ENCODE peak calls at places on chromosomes 13 and 19, in five cellular contexts. S is HepG2, Q is H1, K is HCT116, N is GM12878. C is an unnamed sample.

GRCh38 chr19:17156947-17157302 is 58.2 kb upstream of the USE1 start:
- DNase-seq in S (no peak), Q (no peak), K (no peak), N (no peak), C (no peak)

GRCh38 chr19:41039806-41040205 is 48.4 kb upstream of the CYP2A13 start:
- DNase-seq in S (no peak), Q (no peak), K (no peak), N (no peak), C (no peak)

GRCh38 chr13:26786651-26787295 is 26.2 kb upstream of the GPR12 start:
- DNase-seq in S (no peak), Q (no peak), K (no peak), N (no peak), C (no peak)

GRCh38 chr13:110416131-110416584 is 109.1 kb downstream of the COL4A2 start:
- DNase-seq in S (no peak), Q (no peak), K (no peak), N (no peak), C (no peak)

GRCh38 chr13:71625183-71625582 is 241.8 kb downstream of the DACH1 start:
- DNase-seq in S (no peak), Q (no peak), K (no peak), N (no peak), C (no peak)

GRCh38 chr19:12194827-12195500 is 32.1 kb downstream of the ZNF136 start:
- DNase-seq in S (no peak), Q (no peak), K (no peak), N (no peak), C (peak)

GRCh38 chr19:7618366-7618765 is 11.0 kb downstream of the XAB2 start:
- DNase-seq in S (peak), Q (no peak), K (no peak), N (no peak), C (no peak)

GRCh38 chr19:42121036-42121621 is 11.1 kb downstream of the POU2F2 start:
- DNase-seq in S (no peak), Q (no peak), K (no peak), N (no peak), C (no peak)

GRCh38 chr19:34459614-34460013 is 21.9 kb upstream of the WTIP start:
- DNase-seq in S (no peak), Q (no peak), K (no peak), N (no peak), C (no peak)

GRCh38 chr19:55581145-55581827 is 638 bp upstream of the ZNF579 start:
- DNase-seq in S (peak), Q (peak), K (no peak), N (no peak), C (peak)

GRCh38 chr13:98959775-98960325 is 18.0 kb downstream of the DOCK9 start:
- DNase-seq in S (no peak), Q (no peak), K (no peak), N (no peak), C (no peak)

GRCh38 chr13:112720814-112721197 is 31.0 kb downstream of the ATP11A start:
- DNase-seq in S (no peak), Q (no peak), K (no peak), N (no peak), C (no peak)

GRCh38 chr13:30396434-30397075 is 25.7 kb upstream of the UBE2L5 start:
- DNase-seq in S (no peak), Q (no peak), K (no peak), N (no peak), C (no peak)

GRCh38 chr19:13208964-13209796 is 59.0 kb downstream of the IER2 start:
- DNase-seq in S (no peak), Q (peak), K (no peak), N (no peak), C (peak)

GRCh38 chr13:72920097-72920496 is 138.2 kb downstream of the PIBF1 start:
- DNase-seq in S (no peak), Q (no peak), K (no peak), N (no peak), C (no peak)

GRCh38 chr13:113050856-113051431 is 54.6 kb upstream of the F7 start:
- DNase-seq in S (no peak), Q (no peak), K (no peak), N (no peak), C (no peak)

GRCh38 chr19:39704181-39705044 is at the start of gene LGALS14:
- DNase-seq in S (no peak), Q (no peak), K (no peak), N (no peak), C (no peak)

GRCh38 chr13:110551284-110551683 is 10.2 kb downstream of the RAB20 start:
- DNase-seq in S (no peak), Q (no peak), K (no peak), N (no peak), C (no peak)

GRCh38 chr13:27911499-27911898 is 8.3 kb upstream of the PDX1 start:
- DNase-seq in S (no peak), Q (no peak), K (no peak), N (no peak), C (no peak)

GRCh38 chr13:60095300-60095699 is 68.4 kb downstream of the DIAPH3 start:
- DNase-seq in S (no peak), Q (no peak), K (no peak), N (no peak), C (no peak)

GRCh38 chr19:9323557-9323918 is 441 bp upstream of the ZNF559 start:
- DNase-seq in S (peak), Q (no peak), K (peak), N (peak), C (peak)

GRCh38 chr19:16084067-16084685 is 7.9 kb downstream of the TPM4 start:
- DNase-seq in S (no peak), Q (no peak), K (no peak), N (no peak), C (no peak)

GRCh38 chr13:29583073-29583785 is 12.3 kb downstream of the SLC7A1 start:
- DNase-seq in S (no peak), Q (no peak), K (no peak), N (no peak), C (no peak)

GRCh38 chr13:31394491-31394890 is 194.7 kb downstream of the B3GLCT start:
- DNase-seq in S (no peak), Q (no peak), K (no peak), N (no peak), C (no peak)

GRCh38 chr13:38767506-38768265 is 80.8 kb downstream of the FREM2 start:
- DNase-seq in S (no peak), Q (no peak), K (no peak), N (no peak), C (no peak)

GRCh38 chr13:25329706-25330105 is 28.3 kb downstream of the NUP58 start:
- DNase-seq in S (no peak), Q (no peak), K (no peak), N (no peak), C (no peak)

GRCh38 chr13:80237646-80238045 is 103.3 kb downstream of the SPRY2 start:
- DNase-seq in S (no peak), Q (no peak), K (no peak), N (no peak), C (no peak)

GRCh38 chr19:43526884-43527859 is at the start of gene ETHE1:
- DNase-seq in S (peak), Q (peak), K (no peak), N (no peak), C (peak)

GRCh38 chr19:14138576-14139265 is 2.3 kb upstream of the ASF1B start:
- DNase-seq in S (no peak), Q (no peak), K (no peak), N (no peak), C (no peak)

GRCh38 chr13:79722885-79723445 is 242.0 kb downstream of the NDFIP2 start:
- DNase-seq in S (no peak), Q (no peak), K (no peak), N (no peak), C (no peak)

GRCh38 chr13:23570099-23570926 is at the start of gene TNFRSF19:
- DNase-seq in S (peak), Q (no peak), K (no peak), N (no peak), C (no peak)

GRCh38 chr19:12611361-12611699 is 610 bp downstream of the ZNF791 start:
- DNase-seq in S (peak), Q (peak), K (peak), N (no peak), C (peak)

GRCh38 chr19:12828494-12828893 is 5.9 kb downstream of the RTBDN start:
- DNase-seq in S (peak), Q (peak), K (no peak), N (no peak), C (peak)

GRCh38 chr13:39605677-39606320 is 2.8 kb upstream of the LHFPL6 start:
- DNase-seq in S (no peak), Q (no peak), K (no peak), N (no peak), C (no peak)

GRCh38 chr13:108733141-108733540 is 103.7 kb downstream of the MYO16 start:
- DNase-seq in S (no peak), Q (no peak), K (no peak), N (no peak), C (no peak)

GRCh38 chr13:37681295-37682032 is 82.9 kb upstream of the POSTN start:
- DNase-seq in S (no peak), Q (no peak), K (no peak), N (no peak), C (no peak)

GRCh38 chr13:46182491-46182877 is 507 bp upstream of the LCP1 start:
- DNase-seq in S (no peak), Q (no peak), K (no peak), N (no peak), C (no peak)

GRCh38 chr19:10503002-10503789 is at the start of gene KEAP1:
- DNase-seq in S (peak), Q (peak), K (no peak), N (no peak), C (peak)

GRCh38 chr19:11138659-11139526 is 16.7 kb downstream of the SPC24 start:
- DNase-seq in S (peak), Q (peak), K (no peak), N (no peak), C (peak)

GRCh38 chr19:2624537-2625091 is 77.9 kb downstream of the GNG7 start:
- DNase-seq in S (peak), Q (peak), K (no peak), N (no peak), C (peak)

GRCh38 chr13:43303040-43303729 is 279.8 kb downstream of the DNAJC15 start:
- DNase-seq in S (peak), Q (peak), K (no peak), N (no peak), C (peak)

GRCh38 chr13:43300817-43301216 is 277.4 kb downstream of the DNAJC15 start:
- DNase-seq in S (no peak), Q (no peak), K (no peak), N (no peak), C (no peak)

GRCh38 chr13:43304449-43304848 is 281.1 kb downstream of the DNAJC15 start:
- DNase-seq in S (no peak), Q (no peak), K (no peak), N (no peak), C (no peak)

GRCh38 chr13:43298799-43299198 is 275.4 kb downstream of the DNAJC15 start:
- DNase-seq in S (no peak), Q (no peak), K (no peak), N (no peak), C (no peak)

DNA sequence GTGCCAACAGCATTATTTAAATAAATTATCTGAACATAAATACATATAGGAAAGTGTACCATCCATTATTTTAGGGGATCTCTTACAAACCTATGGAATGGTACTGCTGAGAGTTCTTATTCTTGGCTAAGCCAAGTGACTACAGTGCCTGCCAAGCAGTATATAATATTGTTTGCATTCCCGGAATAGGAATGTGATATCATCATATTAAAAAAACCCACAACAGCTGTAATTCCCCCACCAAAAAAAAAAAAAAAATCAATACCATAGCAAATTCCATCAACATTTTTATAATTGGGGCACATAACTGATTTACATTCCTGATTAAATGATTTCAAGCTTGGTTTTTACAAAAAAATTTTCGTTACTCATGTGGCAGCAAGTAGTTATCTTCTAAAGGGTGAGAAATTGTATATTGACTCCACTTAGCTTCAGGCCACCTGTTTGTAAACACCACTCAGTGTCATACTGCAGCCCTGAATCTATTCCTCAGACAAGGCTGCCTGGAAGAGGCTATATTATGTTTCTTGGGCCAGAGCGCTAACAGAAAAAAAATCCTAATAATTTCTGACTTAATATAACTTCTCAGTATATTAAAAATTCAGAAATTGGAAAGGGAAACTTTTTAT is 278.1 kb downstream of the DNAJC15 start:
- DNase-seq in S (no peak), Q (no peak), K (no peak), N (no peak), C (no peak)
- TF ChIP-seq SP1 in S (no peak), Q (no peak), K (no peak), N (no peak), C (no peak)

GRCh38 chr13:43959291-43959690 is 79.6 kb downstream of the LACC1 start:
- DNase-seq in S (no peak), Q (no peak), K (no peak), N (no peak), C (no peak)

GRCh38 chr13:43965446-43965845 is 85.7 kb downstream of the LACC1 start:
- DNase-seq in S (no peak), Q (no peak), K (no peak), N (no peak), C (no peak)

GRCh38 chr13:43964698-43965097 is 85.0 kb downstream of the LACC1 start:
- DNase-seq in S (no peak), Q (no peak), K (no peak), N (no peak), C (no peak)

GRCh38 chr13:43961909-43962308 is 82.2 kb downstream of the LACC1 start:
- DNase-seq in S (no peak), Q (no peak), K (no peak), N (no peak), C (no peak)

GRCh38 chr13:43963726-43964125 is 84.0 kb downstream of the LACC1 start:
- DNase-seq in S (no peak), Q (no peak), K (peak), N (no peak), C (no peak)
- TF ChIP-seq CTCF in S (no peak), Q (peak), K (peak), N (peak), C (no peak)

GRCh38 chr19:48815870-48816501 is 5.2 kb upstream of the BCAT2 start:
- DNase-seq in S (peak), Q (no peak), K (no peak), N (no peak), C (no peak)

GRCh38 chr19:48817585-48818124 is 6.8 kb upstream of the BCAT2 start:
- DNase-seq in S (no peak), Q (no peak), K (no peak), N (no peak), C (no peak)

GRCh38 chr19:48819366-48819816 is 8.6 kb upstream of the BCAT2 start:
- DNase-seq in S (no peak), Q (no peak), K (peak), N (no peak), C (no peak)

GRCh38 chr19:48821633-48822032 is 10.8 kb upstream of the BCAT2 start:
- DNase-seq in S (no peak), Q (no peak), K (no peak), N (no peak), C (no peak)

DNA sequence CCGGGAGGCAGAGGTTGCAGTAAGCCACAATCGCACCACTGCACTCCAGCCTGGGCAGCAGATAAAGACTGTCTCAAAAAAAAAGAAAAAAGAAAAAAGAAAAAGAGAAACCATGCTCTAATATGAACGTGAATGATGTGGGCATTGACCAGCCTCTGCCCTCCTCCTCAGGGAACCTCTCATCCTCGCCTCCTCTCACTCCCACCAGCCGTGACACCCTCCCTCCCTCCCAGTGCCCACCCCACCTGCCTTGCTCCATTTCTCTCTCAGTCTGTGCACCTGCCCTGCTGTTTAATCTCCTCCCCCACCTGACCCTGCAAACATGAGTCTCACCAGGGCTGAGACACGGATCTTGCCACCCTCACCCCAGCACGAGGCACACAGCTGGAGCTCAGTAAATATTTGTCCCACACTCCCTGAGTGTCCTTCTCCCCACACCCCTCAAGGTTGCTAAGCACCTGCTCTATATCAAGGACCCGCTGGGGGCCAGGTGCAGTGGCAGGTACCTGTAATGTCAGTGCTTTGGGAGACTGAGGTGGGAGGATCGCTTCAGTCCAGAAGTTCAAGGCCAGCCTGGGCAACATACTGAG is 7.5 kb upstream of the BCAT2 start:
- DNase-seq in S (no peak), Q (no peak), K (no peak), N (no peak), C (no peak)
- TF ChIP-seq SP1 in S (no peak), Q (no peak), K (no peak), N (no peak), C (no peak)

DNA sequence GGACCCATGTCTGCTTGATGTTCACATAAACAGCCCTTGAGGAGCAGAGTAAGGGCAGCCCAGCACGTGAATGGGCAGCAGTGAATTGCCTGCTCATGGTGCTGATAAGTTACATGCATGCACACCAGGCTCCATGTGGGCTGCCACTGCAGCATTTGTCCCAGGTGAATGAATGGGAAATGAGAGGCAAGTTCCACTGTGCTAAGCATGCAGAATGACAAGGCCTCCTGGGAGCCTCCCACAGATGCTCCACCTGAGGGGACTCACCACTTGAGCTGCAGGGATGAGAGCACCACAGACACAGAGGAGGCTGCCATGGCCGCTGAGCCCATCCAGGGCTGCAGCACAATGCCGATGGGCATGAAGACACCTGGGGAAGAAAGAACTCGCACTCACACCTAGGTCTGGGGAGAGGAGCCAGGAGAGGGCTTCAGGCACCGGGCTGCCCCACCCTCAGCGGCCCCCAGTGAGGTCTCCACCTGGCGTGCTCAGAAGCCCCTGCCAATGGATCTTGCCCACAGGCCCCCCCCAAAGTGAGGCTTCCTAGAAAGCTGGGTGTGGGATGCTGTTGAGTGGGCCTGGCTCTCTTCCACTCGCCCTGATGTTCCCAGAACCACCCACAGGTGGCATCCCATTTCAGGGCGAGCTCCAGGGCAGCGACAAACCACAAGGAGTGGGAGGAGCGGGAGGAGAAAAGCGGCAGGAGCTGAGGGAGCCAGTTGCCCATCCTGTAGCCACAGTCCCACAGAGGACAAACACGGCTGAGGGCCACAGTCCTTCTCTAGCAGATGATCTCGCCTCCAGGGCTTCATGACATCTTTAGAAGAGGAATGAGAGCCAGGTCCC is 73.8 kb downstream of the CCDC70 start:
- DNase-seq in S (no peak), Q (peak), K (peak), N (no peak), C (peak)
- TF ChIP-seq CTCF in S (peak), Q (peak), K (peak), N (no peak), C (no peak)

GRCh38 chr19:572891-573825 is 762 bp downstream of the BSG start:
- DNase-seq in S (no peak), Q (no peak), K (no peak), N (no peak), C (no peak)
- TF ChIP-seq SP1 in S (no peak), Q (no peak), K (no peak), N (no peak), C (no peak)

GRCh38 chr19:3850320-3850972 is 18.4 kb downstream of the ZFR2 start:
- DNase-seq in S (no peak), Q (no peak), K (no peak), N (no peak), C (no peak)

GRCh38 chr19:3851254-3852176 is 17.3 kb downstream of the ZFR2 start:
- DNase-seq in S (no peak), Q (no peak), K (peak), N (no peak), C (no peak)

GRCh38 chr19:3852177-3852511 is 16.7 kb downstream of the ZFR2 start:
- DNase-seq in S (no peak), Q (no peak), K (no peak), N (no peak), C (no peak)

GRCh38 chr19:3849787-3850186 is 19.1 kb downstream of the ZFR2 start:
- DNase-seq in S (no peak), Q (no peak), K (no peak), N (no peak), C (no peak)

DNA sequence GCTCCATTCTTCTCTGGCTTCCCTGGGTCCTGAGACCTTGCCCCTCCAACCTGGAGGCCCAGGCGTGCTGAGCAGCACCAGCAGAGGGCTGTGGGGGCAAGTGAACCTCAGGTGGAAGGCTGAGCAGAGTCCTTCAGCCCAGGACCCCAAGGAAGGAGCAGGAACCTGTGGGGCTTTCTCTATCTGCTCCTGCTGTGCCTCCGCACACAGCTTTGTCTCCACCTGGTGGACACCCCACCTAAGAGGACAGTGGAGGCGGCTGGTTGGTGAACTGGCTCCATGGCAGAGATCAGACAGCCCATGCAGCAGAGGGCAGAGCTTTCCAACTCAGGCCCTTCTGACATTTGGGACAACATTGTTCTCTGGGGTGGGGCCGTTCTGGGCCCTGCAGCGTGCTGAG is 19.7 kb downstream of the ZFR2 start:
- DNase-seq in S (peak), Q (no peak), K (peak), N (no peak), C (peak)
- TF ChIP-seq CTCF in S (peak), Q (peak), K (peak), N (peak), C (no peak)

GRCh38 chr19:6071840-6072239 is 38.5 kb downstream of the RFX2 start:
- DNase-seq in S (no peak), Q (no peak), K (no peak), N (no peak), C (no peak)
- TF ChIP-seq SP1 in S (no peak), Q (no peak), K (no peak), N (no peak), C (no peak)

GRCh38 chr13:53778937-53779336 is 750.3 kb downstream of the OLFM4 start:
- DNase-seq in S (no peak), Q (no peak), K (no peak), N (no peak), C (no peak)
- TF ChIP-seq CTCF in S (no peak), Q (peak), K (no peak), N (no peak), C (no peak)

C was measured in WTC11.